ENCODE peak calls at places on chromosomes 2 and 18, in eight cellular contexts. One of them, this sample, is unnamed.

GRCh38 chr2:101140237-101140636 is 10.9 kb downstream of the TBC1D8 start:
- DNase-seq in SJSA1: no peak
- DNase-seq in CD4-positive, alpha-beta T cell: no peak
- DNase-seq in right atrium auricular region: no peak
- DNase-seq in heart right ventricle: no peak
- DNase-seq in vagina: no peak
- DNase-seq in heart left ventricle: no peak
- DNase-seq in adrenal gland: no peak
- DNase-seq in this sample: no peak

GRCh38 chr2:241224068-241224850 is 35.8 kb downstream of the ANO7 start:
- DNase-seq in SJSA1: no peak
- DNase-seq in CD4-positive, alpha-beta T cell: no peak
- DNase-seq in right atrium auricular region: no peak
- DNase-seq in heart right ventricle: peak
- DNase-seq in vagina: no peak
- DNase-seq in heart left ventricle: peak
- DNase-seq in adrenal gland: peak
- DNase-seq in this sample: no peak

GRCh38 chr2:73283545-73284295 is 558 bp downstream of the FBXO41 start:
- DNase-seq in SJSA1: no peak
- DNase-seq in CD4-positive, alpha-beta T cell: no peak
- DNase-seq in right atrium auricular region: no peak
- DNase-seq in heart right ventricle: no peak
- DNase-seq in vagina: no peak
- DNase-seq in heart left ventricle: no peak
- DNase-seq in adrenal gland: no peak
- DNase-seq in this sample: no peak

GRCh38 chr18:73741946-73742345 is 405.7 kb downstream of the FBXO15 start:
- DNase-seq in SJSA1: no peak
- DNase-seq in CD4-positive, alpha-beta T cell: no peak
- DNase-seq in right atrium auricular region: no peak
- DNase-seq in heart right ventricle: no peak
- DNase-seq in vagina: no peak
- DNase-seq in heart left ventricle: no peak
- DNase-seq in adrenal gland: no peak
- DNase-seq in this sample: no peak

GRCh38 chr18:74834424-74835309 is 237.0 kb downstream of the ZNF407 start:
- DNase-seq in SJSA1: no peak
- DNase-seq in CD4-positive, alpha-beta T cell: no peak
- DNase-seq in right atrium auricular region: no peak
- DNase-seq in heart right ventricle: no peak
- DNase-seq in vagina: no peak
- DNase-seq in heart left ventricle: no peak
- DNase-seq in adrenal gland: no peak
- DNase-seq in this sample: no peak

GRCh38 chr18:24228661-24229053 is 89.8 kb downstream of the CABYR start:
- DNase-seq in SJSA1: peak
- DNase-seq in CD4-positive, alpha-beta T cell: no peak
- DNase-seq in right atrium auricular region: no peak
- DNase-seq in heart right ventricle: no peak
- DNase-seq in vagina: no peak
- DNase-seq in heart left ventricle: no peak
- DNase-seq in adrenal gland: no peak
- DNase-seq in this sample: no peak

GRCh38 chr2:67656875-67657274 is 259.7 kb downstream of the ETAA1 start:
- DNase-seq in SJSA1: no peak
- DNase-seq in CD4-positive, alpha-beta T cell: no peak
- DNase-seq in right atrium auricular region: no peak
- DNase-seq in heart right ventricle: no peak
- DNase-seq in vagina: no peak
- DNase-seq in heart left ventricle: no peak
- DNase-seq in adrenal gland: no peak
- DNase-seq in this sample: no peak

GRCh38 chr2:157480182-157480961 is 36.5 kb upstream of the CYTIP start:
- DNase-seq in SJSA1: no peak
- DNase-seq in CD4-positive, alpha-beta T cell: no peak
- DNase-seq in right atrium auricular region: peak
- DNase-seq in heart right ventricle: peak
- DNase-seq in vagina: no peak
- DNase-seq in heart left ventricle: peak
- DNase-seq in adrenal gland: peak
- DNase-seq in this sample: peak

GRCh38 chr2:28394331-28394877 is 1.7 kb downstream of the FOSL2 start:
- DNase-seq in SJSA1: peak
- DNase-seq in CD4-positive, alpha-beta T cell: no peak
- DNase-seq in right atrium auricular region: no peak
- DNase-seq in heart right ventricle: no peak
- DNase-seq in vagina: no peak
- DNase-seq in heart left ventricle: peak
- DNase-seq in adrenal gland: peak
- DNase-seq in this sample: peak
- H3K27ac ChIP-seq in SJSA1: peak
- H3K27ac ChIP-seq in CD4-positive, alpha-beta T cell: no peak
- H3K27ac ChIP-seq in right atrium auricular region: peak
- H3K27ac ChIP-seq in heart right ventricle: peak
- H3K27ac ChIP-seq in vagina: peak
- H3K27ac ChIP-seq in heart left ventricle: peak
- H3K27ac ChIP-seq in adrenal gland: peak
- H3K27ac ChIP-seq in this sample: peak

GRCh38 chr2:46257980-46258379 is 39.2 kb upstream of the EPAS1 start:
- DNase-seq in SJSA1: no peak
- DNase-seq in CD4-positive, alpha-beta T cell: no peak
- DNase-seq in right atrium auricular region: no peak
- DNase-seq in heart right ventricle: no peak
- DNase-seq in vagina: no peak
- DNase-seq in heart left ventricle: no peak
- DNase-seq in adrenal gland: no peak
- DNase-seq in this sample: no peak
- H3K27ac ChIP-seq in SJSA1: no peak
- H3K27ac ChIP-seq in CD4-positive, alpha-beta T cell: no peak
- H3K27ac ChIP-seq in right atrium auricular region: no peak
- H3K27ac ChIP-seq in heart right ventricle: no peak
- H3K27ac ChIP-seq in vagina: no peak
- H3K27ac ChIP-seq in heart left ventricle: peak
- H3K27ac ChIP-seq in adrenal gland: no peak
- H3K27ac ChIP-seq in this sample: no peak

DNA sequence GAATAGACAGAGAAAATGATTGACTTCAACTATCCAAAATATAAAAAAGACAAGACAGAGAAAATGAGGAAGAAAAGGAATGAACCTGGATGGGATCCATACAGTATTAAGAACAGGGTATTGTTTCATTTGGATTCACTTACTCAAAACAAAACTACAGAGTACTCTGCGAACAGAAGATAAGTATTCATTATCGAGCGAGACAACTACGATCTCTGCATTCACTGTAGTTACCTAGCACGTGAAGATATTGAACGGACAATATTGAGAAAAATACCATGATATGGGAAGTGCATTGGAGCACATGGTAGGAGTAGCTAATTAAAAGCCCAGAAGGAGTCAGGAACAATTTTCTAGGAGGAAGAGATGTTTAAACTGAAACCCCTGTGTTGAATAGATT is 1.0 kb upstream of the ORC2 start:
- DNase-seq in SJSA1: no peak
- DNase-seq in CD4-positive, alpha-beta T cell: no peak
- DNase-seq in right atrium auricular region: no peak
- DNase-seq in heart right ventricle: no peak
- DNase-seq in vagina: no peak
- DNase-seq in heart left ventricle: no peak
- DNase-seq in adrenal gland: no peak
- DNase-seq in this sample: no peak
- H3K27ac ChIP-seq in SJSA1: peak
- H3K27ac ChIP-seq in CD4-positive, alpha-beta T cell: no peak
- H3K27ac ChIP-seq in right atrium auricular region: no peak
- H3K27ac ChIP-seq in heart right ventricle: no peak
- H3K27ac ChIP-seq in vagina: no peak
- H3K27ac ChIP-seq in heart left ventricle: no peak
- H3K27ac ChIP-seq in adrenal gland: no peak
- H3K27ac ChIP-seq in this sample: no peak

GRCh38 chr2:109218087-109218791 is 89.2 kb downstream of the SH3RF3 start:
- DNase-seq in SJSA1: no peak
- DNase-seq in CD4-positive, alpha-beta T cell: no peak
- DNase-seq in right atrium auricular region: peak
- DNase-seq in heart right ventricle: no peak
- DNase-seq in vagina: no peak
- DNase-seq in heart left ventricle: no peak
- DNase-seq in adrenal gland: no peak
- DNase-seq in this sample: no peak
- H3K27ac ChIP-seq in SJSA1: no peak
- H3K27ac ChIP-seq in CD4-positive, alpha-beta T cell: no peak
- H3K27ac ChIP-seq in right atrium auricular region: peak
- H3K27ac ChIP-seq in heart right ventricle: no peak
- H3K27ac ChIP-seq in vagina: peak
- H3K27ac ChIP-seq in heart left ventricle: no peak
- H3K27ac ChIP-seq in adrenal gland: peak
- H3K27ac ChIP-seq in this sample: peak

DNA sequence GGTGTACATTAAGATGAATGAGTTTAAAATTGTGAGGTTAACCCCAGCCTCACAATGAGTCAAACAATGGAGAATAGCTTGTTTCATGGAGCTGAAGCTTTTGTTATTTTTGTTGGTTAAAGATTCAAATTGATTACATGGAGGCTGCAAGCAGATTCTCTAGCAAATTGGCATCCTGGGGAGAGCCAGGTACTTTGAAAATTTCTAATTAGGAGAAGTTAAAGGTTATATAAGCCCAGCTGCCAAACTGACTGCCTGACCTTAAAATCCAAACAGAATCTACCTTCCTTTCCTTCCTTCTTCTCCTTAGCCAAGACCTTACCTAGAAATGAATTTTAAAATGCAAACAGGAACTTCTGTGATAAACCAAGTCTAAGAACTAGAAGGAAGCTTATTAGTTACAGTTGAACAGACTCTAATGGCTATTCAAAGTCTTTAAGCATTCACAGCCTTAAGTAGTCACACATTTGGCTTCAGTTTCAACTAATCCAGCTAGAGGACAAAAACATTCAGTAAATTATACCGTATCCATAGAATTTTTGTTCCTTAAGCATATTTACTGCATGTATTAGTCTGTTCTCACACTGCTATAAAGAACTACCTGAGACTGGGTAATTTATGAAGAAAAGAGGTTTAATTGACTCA is 31.5 kb upstream of the PGAP1 start:
- DNase-seq in SJSA1: no peak
- DNase-seq in CD4-positive, alpha-beta T cell: no peak
- DNase-seq in right atrium auricular region: no peak
- DNase-seq in heart right ventricle: no peak
- DNase-seq in vagina: no peak
- DNase-seq in heart left ventricle: no peak
- DNase-seq in adrenal gland: no peak
- DNase-seq in this sample: no peak
- H3K27ac ChIP-seq in SJSA1: no peak
- H3K27ac ChIP-seq in CD4-positive, alpha-beta T cell: no peak
- H3K27ac ChIP-seq in right atrium auricular region: no peak
- H3K27ac ChIP-seq in heart right ventricle: no peak
- H3K27ac ChIP-seq in vagina: no peak
- H3K27ac ChIP-seq in heart left ventricle: no peak
- H3K27ac ChIP-seq in adrenal gland: no peak
- H3K27ac ChIP-seq in this sample: no peak

DNA sequence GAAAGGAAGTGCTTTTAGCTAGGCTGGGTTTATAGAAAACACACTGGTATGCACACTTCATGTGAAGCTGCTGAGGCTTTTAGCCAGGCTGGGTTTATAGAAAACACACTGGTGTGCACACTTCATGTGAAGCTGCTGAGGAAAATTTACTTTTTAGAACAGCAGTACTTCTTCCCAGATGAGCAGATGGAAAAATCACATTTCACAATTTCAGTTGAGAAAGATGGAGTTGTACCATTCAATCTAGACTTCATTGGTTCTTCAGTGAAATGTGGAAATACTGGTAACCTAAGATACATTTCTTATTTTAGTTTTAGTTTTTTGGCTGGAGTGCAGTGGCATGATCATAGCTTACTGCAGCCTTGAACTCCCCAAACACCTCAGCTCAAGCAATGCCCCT is 11.1 kb downstream of the SNTG2 start:
- DNase-seq in SJSA1: no peak
- DNase-seq in CD4-positive, alpha-beta T cell: no peak
- DNase-seq in right atrium auricular region: no peak
- DNase-seq in heart right ventricle: no peak
- DNase-seq in vagina: no peak
- DNase-seq in heart left ventricle: no peak
- DNase-seq in adrenal gland: no peak
- DNase-seq in this sample: no peak
- H3K27ac ChIP-seq in SJSA1: no peak
- H3K27ac ChIP-seq in CD4-positive, alpha-beta T cell: no peak
- H3K27ac ChIP-seq in right atrium auricular region: no peak
- H3K27ac ChIP-seq in heart right ventricle: no peak
- H3K27ac ChIP-seq in vagina: no peak
- H3K27ac ChIP-seq in heart left ventricle: no peak
- H3K27ac ChIP-seq in adrenal gland: no peak
- H3K27ac ChIP-seq in this sample: no peak

DNA sequence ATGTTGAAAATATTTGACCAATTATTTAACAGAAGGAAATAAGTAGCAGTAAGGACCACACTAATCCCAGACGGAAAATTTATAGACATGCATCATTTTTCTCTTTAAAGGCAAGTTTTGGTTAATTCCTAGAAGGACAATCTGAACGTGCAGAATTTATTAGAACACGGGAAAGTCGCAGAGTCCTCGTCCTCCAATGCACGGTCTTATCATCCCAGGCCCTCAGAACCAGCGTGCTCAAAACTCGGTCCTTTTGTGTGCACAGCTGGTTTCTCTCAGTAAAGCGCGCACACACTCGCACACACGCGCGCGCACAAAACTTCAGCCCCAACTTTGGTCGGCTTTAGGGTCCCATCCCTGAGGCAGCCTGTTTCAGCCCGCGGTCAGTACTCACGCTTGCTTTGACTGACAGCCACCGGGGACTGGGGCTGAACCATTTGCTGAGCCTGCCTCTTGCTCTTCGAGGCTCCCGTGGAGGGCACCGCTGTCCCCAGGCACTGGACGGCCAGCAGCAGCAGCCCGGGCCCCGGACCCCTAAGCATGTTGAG is 533 bp downstream of the FN1 start:
- DNase-seq in SJSA1: peak
- DNase-seq in CD4-positive, alpha-beta T cell: no peak
- DNase-seq in right atrium auricular region: no peak
- DNase-seq in heart right ventricle: peak
- DNase-seq in vagina: no peak
- DNase-seq in heart left ventricle: no peak
- DNase-seq in adrenal gland: no peak
- DNase-seq in this sample: no peak
- H3K27ac ChIP-seq in SJSA1: peak
- H3K27ac ChIP-seq in CD4-positive, alpha-beta T cell: no peak
- H3K27ac ChIP-seq in right atrium auricular region: peak
- H3K27ac ChIP-seq in heart right ventricle: peak
- H3K27ac ChIP-seq in vagina: peak
- H3K27ac ChIP-seq in heart left ventricle: peak
- H3K27ac ChIP-seq in adrenal gland: peak
- H3K27ac ChIP-seq in this sample: peak

GRCh38 chr2:12613137-12613912 is 103.4 kb upstream of the TRIB2 start:
- DNase-seq in SJSA1: no peak
- DNase-seq in CD4-positive, alpha-beta T cell: no peak
- DNase-seq in right atrium auricular region: no peak
- DNase-seq in heart right ventricle: no peak
- DNase-seq in vagina: no peak
- DNase-seq in heart left ventricle: no peak
- DNase-seq in adrenal gland: no peak
- DNase-seq in this sample: no peak
- H3K27ac ChIP-seq in SJSA1: no peak
- H3K27ac ChIP-seq in CD4-positive, alpha-beta T cell: no peak
- H3K27ac ChIP-seq in right atrium auricular region: no peak
- H3K27ac ChIP-seq in heart right ventricle: no peak
- H3K27ac ChIP-seq in vagina: no peak
- H3K27ac ChIP-seq in heart left ventricle: no peak
- H3K27ac ChIP-seq in adrenal gland: no peak
- H3K27ac ChIP-seq in this sample: no peak